ENCODE peak calls at places on chromosomes 11 and 22, in six cellular contexts. F is OCI-LY7; X is A549; B is foreskin fibroblast; U is CD8-positive, alpha-beta T cell; P is psoas muscle. N is an unnamed sample.

GRCh38 chr11:8913961-8914660 is 3.1 kb downstream of the AKIP1 start:
- DNase-seq in F (peak), X (peak), B (peak), U (peak), P (no peak), N (no peak)

GRCh38 chr11:118621071-118621815 is 13.8 kb downstream of the PHLDB1 start:
- DNase-seq in F (no peak), X (no peak), B (peak), U (no peak), P (peak), N (peak)

GRCh38 chr11:133900176-133901105 is 55.1 kb upstream of the SPATA19 start:
- DNase-seq in F (no peak), X (no peak), B (no peak), U (no peak), P (no peak), N (no peak)

GRCh38 chr11:134447696-134448095 is 35.7 kb upstream of the B3GAT1 start:
- DNase-seq in F (no peak), X (no peak), B (no peak), U (no peak), P (no peak), N (no peak)

GRCh38 chr11:47099213-47099917 is 77.3 kb downstream of the ARFGAP2 start:
- DNase-seq in F (no peak), X (no peak), B (peak), U (no peak), P (no peak), N (no peak)

GRCh38 chr11:64186205-64187165 is 514 bp downstream of the STIP1 start:
- DNase-seq in F (peak), X (no peak), B (no peak), U (no peak), P (no peak), N (no peak)

GRCh38 chr11:10410106-10410843 is 44.8 kb upstream of the AMPD3 start:
- DNase-seq in F (no peak), X (no peak), B (no peak), U (no peak), P (no peak), N (no peak)

GRCh38 chr11:10604340-10604748 is 35.9 kb upstream of the LYVE1 start:
- DNase-seq in F (no peak), X (no peak), B (peak), U (no peak), P (peak), N (no peak)

GRCh38 chr11:48096588-48097525 is 116.5 kb downstream of the PTPRJ start:
- DNase-seq in F (no peak), X (no peak), B (no peak), U (no peak), P (no peak), N (no peak)

GRCh38 chr11:65870307-65870658 is 2.3 kb downstream of the EFEMP2 start:
- DNase-seq in F (no peak), X (no peak), B (no peak), U (no peak), P (no peak), N (no peak)

GRCh38 chr22:17063372-17064106 is 21.3 kb upstream of the IL17RA start:
- DNase-seq in F (no peak), X (no peak), B (peak), U (no peak), P (no peak), N (peak)

GRCh38 chr22:32996276-32996675 is 61.9 kb downstream of the SYN3 start:
- DNase-seq in F (no peak), X (no peak), B (no peak), U (no peak), P (no peak), N (no peak)

GRCh38 chr22:32997295-32997694 is 60.9 kb downstream of the SYN3 start:
- DNase-seq in F (no peak), X (no peak), B (no peak), U (no peak), P (no peak), N (no peak)

GRCh38 chr22:32996702-32997101 is 61.5 kb downstream of the SYN3 start:
- DNase-seq in F (no peak), X (no peak), B (peak), U (no peak), P (peak), N (no peak)

GRCh38 chr22:32999039-32999861 is 58.9 kb downstream of the SYN3 start:
- DNase-seq in F (no peak), X (no peak), B (no peak), U (no peak), P (no peak), N (no peak)

GRCh38 chr22:32998373-32998772 is 59.8 kb downstream of the SYN3 start:
- DNase-seq in F (no peak), X (no peak), B (no peak), U (no peak), P (no peak), N (no peak)
- TF ChIP-seq CTCF in F (no peak), X (no peak), B (no peak), U (no peak), P (no peak), N (no peak)

GRCh38 chr22:35303029-35303624 is 3.4 kb downstream of the TOM1 start:
- DNase-seq in F (no peak), X (no peak), B (no peak), U (no peak), P (no peak), N (no peak)

GRCh38 chr22:35299717-35300497 is at the start of gene TOM1:
- DNase-seq in F (peak), X (peak), B (peak), U (peak), P (peak), N (peak)

GRCh38 chr22:35299217-35299716 is 427 bp upstream of the TOM1 start:
- DNase-seq in F (peak), X (no peak), B (peak), U (no peak), P (no peak), N (no peak)

GRCh38 chr22:35305525-35306070 is 5.9 kb downstream of the TOM1 start:
- DNase-seq in F (no peak), X (no peak), B (no peak), U (no peak), P (no peak), N (no peak)

GRCh38 chr22:35301370-35301874 is 1.7 kb downstream of the TOM1 start:
- DNase-seq in F (no peak), X (peak), B (peak), U (no peak), P (peak), N (no peak)
- H3K4me3 ChIP-seq in F (no peak), X (peak), B (peak), U (no peak), P (peak), N (peak)

GRCh38 chr22:41524809-41525449 is 19.3 kb downstream of the POLR3H start:
- DNase-seq in F (no peak), X (no peak), B (peak), U (peak), P (peak), N (no peak)

GRCh38 chr22:41522813-41523212 is 21.5 kb downstream of the POLR3H start:
- DNase-seq in F (no peak), X (no peak), B (no peak), U (no peak), P (no peak), N (no peak)

GRCh38 chr22:41525450-41526225 is 18.6 kb downstream of the POLR3H start:
- DNase-seq in F (no peak), X (no peak), B (peak), U (no peak), P (no peak), N (no peak)

GRCh38 chr22:41524283-41524682 is 20.0 kb downstream of the POLR3H start:
- DNase-seq in F (no peak), X (no peak), B (peak), U (no peak), P (peak), N (no peak)

DNA sequence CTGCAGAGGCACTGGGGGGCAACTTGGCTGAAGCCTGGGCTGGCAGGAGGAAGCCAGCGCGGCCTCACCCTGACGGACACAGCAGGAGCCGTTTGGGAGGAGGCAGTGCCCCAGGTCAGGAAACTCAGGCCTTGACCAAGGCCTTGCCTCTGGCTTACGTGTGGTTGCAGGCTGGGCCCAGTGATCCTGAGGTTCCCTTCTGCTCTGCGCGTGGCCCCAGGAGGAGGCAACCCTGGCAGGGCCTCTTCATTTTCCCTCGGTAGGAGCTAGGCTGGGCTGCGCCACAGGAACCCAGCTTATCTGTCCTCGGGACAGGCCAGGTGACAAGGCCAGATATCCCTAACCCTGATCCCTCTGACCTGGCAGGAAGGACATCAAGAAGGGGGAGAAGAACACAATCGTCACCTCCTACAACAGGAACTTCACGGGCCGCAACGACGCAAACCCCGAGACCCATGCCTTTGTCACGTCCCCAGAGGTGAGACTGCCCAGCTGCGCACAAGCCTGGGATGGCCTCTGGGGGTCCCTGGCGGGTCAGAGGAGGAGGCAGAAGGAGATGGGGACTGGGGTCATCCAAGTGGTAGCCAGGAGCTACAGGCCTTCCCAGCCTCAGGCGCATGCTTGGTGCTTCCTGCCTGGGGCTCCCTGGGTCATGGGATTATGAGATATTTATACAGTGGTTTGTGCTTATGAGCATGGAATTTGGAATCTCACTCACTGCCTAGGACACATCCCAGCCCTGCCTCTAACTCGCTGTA is 20.6 kb downstream of the POLR3H start:
- DNase-seq in F (no peak), X (no peak), B (peak), U (no peak), P (peak), N (no peak)
- TF ChIP-seq CTCF in F (no peak), X (no peak), B (no peak), U (no peak), P (no peak), N (no peak)

GRCh38 chr11:44761546-44761961 is 34.8 kb downstream of the TSPAN18 start:
- DNase-seq in F (no peak), X (no peak), B (no peak), U (no peak), P (no peak), N (no peak)

GRCh38 chr11:44758996-44759395 is 32.2 kb downstream of the TSPAN18 start:
- DNase-seq in F (no peak), X (no peak), B (no peak), U (no peak), P (no peak), N (no peak)

GRCh38 chr11:44760477-44760872 is 33.7 kb downstream of the TSPAN18 start:
- DNase-seq in F (no peak), X (no peak), B (no peak), U (no peak), P (no peak), N (no peak)

GRCh38 chr11:44759743-44760476 is 33.1 kb downstream of the TSPAN18 start:
- DNase-seq in F (no peak), X (no peak), B (no peak), U (no peak), P (no peak), N (no peak)

GRCh38 chr11:44760917-44761545 is 34.3 kb downstream of the TSPAN18 start:
- DNase-seq in F (no peak), X (peak), B (peak), U (no peak), P (no peak), N (no peak)
- H3K4me3 ChIP-seq in F (no peak), X (no peak), B (no peak), U (no peak), P (no peak), N (no peak)

GRCh38 chr11:111764621-111765020 is 1.6 kb downstream of the PPP2R1B start:
- DNase-seq in F (no peak), X (no peak), B (peak), U (no peak), P (no peak), N (no peak)

GRCh38 chr11:111762526-111762925 is 3.7 kb downstream of the PPP2R1B start:
- DNase-seq in F (no peak), X (no peak), B (no peak), U (no peak), P (no peak), N (no peak)

GRCh38 chr11:111765320-111765983 is 737 bp downstream of the PPP2R1B start:
- DNase-seq in F (peak), X (no peak), B (peak), U (no peak), P (no peak), N (no peak)

GRCh38 chr11:111761056-111761455 is 5.1 kb downstream of the PPP2R1B start:
- DNase-seq in F (no peak), X (no peak), B (no peak), U (no peak), P (no peak), N (no peak)

DNA sequence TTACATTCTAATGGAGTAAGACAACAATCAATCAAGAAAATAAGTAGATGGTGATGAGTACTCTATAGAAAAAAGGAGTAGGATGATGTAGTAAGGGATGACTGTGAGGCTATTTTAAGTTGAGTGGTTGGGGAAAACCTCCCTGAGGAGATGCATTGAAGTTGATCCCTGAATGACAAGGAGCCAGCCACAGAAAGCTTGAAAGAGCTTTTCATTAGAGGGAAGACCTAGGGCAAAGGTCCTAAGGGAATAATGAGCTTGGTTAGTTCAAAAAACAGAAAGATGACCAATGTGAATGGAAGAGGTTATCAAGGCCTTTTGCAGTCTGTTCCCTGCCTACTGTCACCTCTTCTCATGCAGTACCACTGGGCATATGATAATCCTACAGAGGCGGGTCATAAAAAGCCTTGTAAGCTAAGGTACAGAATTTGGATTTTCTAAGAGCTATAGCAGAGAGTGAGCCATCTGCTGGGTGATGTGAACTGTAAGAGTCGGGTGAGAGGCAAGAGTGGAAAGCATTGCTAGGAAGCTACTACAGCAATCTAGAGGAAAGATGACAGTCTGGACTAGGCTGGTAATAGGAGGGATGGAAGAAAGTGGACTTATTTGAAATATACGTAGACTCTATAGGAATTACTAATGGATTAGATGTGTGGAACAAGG is 3.1 kb downstream of the PPP2R1B start:
- DNase-seq in F (no peak), X (no peak), B (peak), U (no peak), P (no peak), N (no peak)
- TF ChIP-seq CTCF in F (peak), X (no peak), B (peak), U (no peak), P (no peak), N (no peak)

DNA sequence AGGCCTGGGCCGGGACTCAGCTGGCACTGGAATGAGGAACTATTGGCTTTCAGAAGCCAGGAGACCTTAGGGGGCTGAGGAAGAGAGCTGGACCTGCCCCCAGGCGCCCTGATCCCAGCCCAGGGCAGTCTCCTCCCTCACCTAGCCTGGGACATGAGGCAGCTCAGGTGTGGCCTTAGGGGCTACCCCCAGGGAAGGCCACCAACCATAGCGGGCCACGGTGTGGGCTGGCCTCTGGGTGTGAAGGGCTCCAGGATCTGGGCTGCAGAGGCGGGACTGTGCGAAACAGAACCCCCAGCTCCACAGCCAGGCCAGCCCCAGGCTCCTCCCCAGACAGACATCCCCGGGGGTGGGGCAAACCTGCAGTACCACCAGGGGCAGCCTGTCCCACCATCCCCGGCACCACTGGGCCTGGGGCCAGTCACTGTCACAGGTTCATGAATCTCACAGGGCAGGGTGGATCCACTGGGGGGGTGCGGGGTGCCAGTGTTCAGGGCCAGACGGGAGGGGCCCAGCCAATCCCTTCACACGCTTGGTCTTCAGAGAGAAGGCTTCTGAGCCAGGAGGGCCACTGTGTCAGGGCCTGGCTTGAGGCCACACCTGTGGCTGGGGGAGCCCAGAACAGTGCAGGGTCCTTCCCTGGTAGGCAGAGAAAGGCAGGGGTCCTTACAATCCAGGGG is 3.5 kb downstream of the PLXNB2 start:
- DNase-seq in F (peak), X (no peak), B (peak), U (no peak), P (peak), N (no peak)
- H3K4me3 ChIP-seq in F (no peak), X (peak), B (peak), U (no peak), P (peak), N (peak)

DNA sequence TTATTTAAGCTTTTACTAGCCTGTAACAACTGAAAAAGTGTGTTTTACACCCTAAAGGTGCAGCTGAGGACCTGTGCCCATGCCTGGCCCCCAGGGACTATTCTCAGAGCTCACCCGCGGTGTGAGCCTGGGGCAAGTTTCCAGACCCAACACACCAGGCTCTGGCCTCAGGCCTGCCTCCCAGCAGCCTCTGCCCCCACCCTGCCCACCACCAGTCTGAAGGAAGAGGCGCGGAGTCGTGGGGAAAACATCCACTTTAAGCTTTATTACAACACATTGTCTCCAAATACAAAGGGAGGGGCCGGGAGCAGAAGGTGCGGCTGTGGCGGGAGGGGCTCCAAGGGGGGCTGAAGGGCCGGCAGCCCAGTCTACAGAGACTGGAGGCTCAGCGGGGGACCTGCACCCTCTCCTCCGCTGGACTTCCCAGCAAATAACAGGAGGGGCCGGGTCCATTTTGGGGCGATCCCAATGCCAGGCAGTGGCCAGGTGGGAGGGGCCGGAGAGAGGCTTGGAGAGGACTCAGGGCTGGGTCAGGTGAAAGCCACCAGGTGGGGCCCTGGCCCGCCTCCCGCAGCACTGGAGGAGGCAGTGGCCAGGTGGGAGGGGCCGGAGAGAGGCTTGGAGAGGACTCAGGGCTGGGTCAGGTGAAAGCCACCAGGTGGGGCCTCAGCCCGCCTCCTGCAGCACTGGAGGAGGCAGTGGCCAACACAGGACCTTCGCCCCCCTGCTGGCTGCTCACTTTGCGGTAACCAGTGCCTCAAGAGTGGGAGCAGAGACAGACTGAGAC is 18.1 kb downstream of the DUSP8 start:
- DNase-seq in F (no peak), X (no peak), B (no peak), U (no peak), P (no peak), N (no peak)
- TF ChIP-seq CTCF in F (no peak), X (no peak), B (no peak), U (no peak), P (no peak), N (no peak)

N was measured in HFF-Myc.